ENCODE peak calls at places on chromosomes 1 and 21, in nine cellular contexts. O, B, E, Q, P, A, M, L and D are unnamed samples.

GRCh38 chr1:246036175-246036574 is 470.9 kb downstream of the SMYD3 start:
- DNase-seq in O (no peak), B (no peak), E (no peak), Q (no peak), P (no peak), A (no peak), M (no peak), L (no peak), D (no peak)

GRCh38 chr1:61163794-61164193 is 81.4 kb downstream of the NFIA start:
- DNase-seq in O (no peak), B (no peak), E (no peak), Q (no peak), P (no peak), A (no peak), M (no peak), L (no peak), D (no peak)

GRCh38 chr1:27650527-27651175 is 15.7 kb upstream of the FGR start:
- DNase-seq in O (peak), B (no peak), E (no peak), Q (peak), P (peak), A (no peak), M (peak), L (no peak), D (no peak)

GRCh38 chr1:150165622-150166612 is 16.2 kb downstream of the PLEKHO1 start:
- DNase-seq in O (peak), B (no peak), E (peak), Q (no peak), P (peak), A (no peak), M (peak), L (no peak), D (no peak)

GRCh38 chr1:167166703-167167100 is 54.0 kb upstream of the POU2F1 start:
- DNase-seq in O (no peak), B (no peak), E (no peak), Q (no peak), P (peak), A (no peak), M (no peak), L (no peak), D (no peak)

GRCh38 chr21:46390603-46391545 is 66.9 kb downstream of the PCNT start:
- DNase-seq in O (no peak), B (no peak), E (no peak), Q (no peak), P (no peak), A (no peak), M (no peak), L (no peak), D (no peak)

GRCh38 chr1:60345621-60346020 is 272.1 kb upstream of the C1orf87 start:
- DNase-seq in O (no peak), B (no peak), E (no peak), Q (no peak), P (peak), A (no peak), M (no peak), L (no peak), D (no peak)

GRCh38 chr1:6118415-6118814 is 61.7 kb downstream of the CHD5 start:
- DNase-seq in O (no peak), B (no peak), E (no peak), Q (no peak), P (peak), A (no peak), M (no peak), L (no peak), D (peak)

GRCh38 chr1:174815036-174815435 is 184.7 kb upstream of the CACYBP start:
- DNase-seq in O (no peak), B (no peak), E (no peak), Q (no peak), P (peak), A (peak), M (no peak), L (no peak), D (no peak)

GRCh38 chr1:55059302-55060132 is 20.2 kb downstream of the PCSK9 start:
- DNase-seq in O (no peak), B (no peak), E (no peak), Q (no peak), P (no peak), A (no peak), M (no peak), L (no peak), D (no peak)

GRCh38 chr1:23865543-23865930 is 2.6 kb downstream of the FUCA1 start:
- DNase-seq in O (peak), B (no peak), E (no peak), Q (peak), P (peak), A (peak), M (no peak), L (no peak), D (no peak)